ENCODE peak calls at places on chromosomes 13 and 19, in nine cellular contexts. Z, W, I, F, S, D, A, N and V are unnamed samples.

GRCh38 chr13:46339035-46339666 is 47.9 kb downstream of the RUBCNL start:
- DNase-seq in Z (peak; percentile 24), W (peak; percentile 36), I (no peak), F (no peak), S (peak; percentile 55), D (no peak), A (peak; percentile 42), N (peak; percentile 96), V (peak; percentile 78)

GRCh38 chr13:67094952-67095351 is 135.2 kb downstream of the PCDH9 start:
- DNase-seq in Z (no peak), W (no peak), I (no peak), F (no peak), S (no peak), D (no peak), A (no peak), N (peak; percentile 53), V (no peak)

GRCh38 chr19:49660338-49660961 is 5.2 kb downstream of the IRF3 start:
- DNase-seq in Z (no peak), W (no peak), I (no peak), F (no peak), S (no peak), D (no peak), A (no peak), N (no peak), V (peak; percentile 1)

GRCh38 chr19:41009700-41010235 is 18.7 kb downstream of the CYP2B6 start:
- DNase-seq in Z (no peak), W (no peak), I (no peak), F (no peak), S (no peak), D (no peak), A (no peak), N (no peak), V (no peak)

GRCh38 chr13:37026778-37027177 is 26.2 kb downstream of the EXOSC8 start:
- DNase-seq in Z (no peak), W (no peak), I (no peak), F (no peak), S (no peak), D (no peak), A (no peak), N (peak; percentile 41), V (no peak)

GRCh38 chr19:17020823-17021222 is 5.8 kb downstream of the CPAMD8 start:
- DNase-seq in Z (no peak), W (no peak), I (no peak), F (no peak), S (no peak), D (no peak), A (no peak), N (peak; percentile 53), V (no peak)

GRCh38 chr19:10183926-10184325 is 10.8 kb downstream of the DNMT1 start:
- DNase-seq in Z (no peak), W (no peak), I (no peak), F (no peak), S (no peak), D (no peak), A (no peak), N (no peak), V (no peak)

GRCh38 chr13:108960006-108960405 is 330.6 kb downstream of the MYO16 start:
- DNase-seq in Z (no peak), W (no peak), I (no peak), F (no peak), S (no peak), D (no peak), A (no peak), N (no peak), V (no peak)

GRCh38 chr19:3061214-3062161 is 807 bp downstream of the TLE5 start:
- DNase-seq in Z (peak; percentile 61), W (peak; percentile 60), I (no peak), F (peak; percentile 69), S (peak; percentile 78), D (no peak), A (peak; percentile 64), N (peak; percentile 25), V (peak; percentile 81)

GRCh38 chr13:32837973-32838940 is 178.0 kb upstream of the KL start:
- DNase-seq in Z (no peak), W (no peak), I (no peak), F (no peak), S (no peak), D (no peak), A (no peak), N (no peak), V (no peak)

GRCh38 chr13:37561031-37561430 is 37.5 kb downstream of the POSTN start:
- DNase-seq in Z (no peak), W (peak; percentile 17), I (no peak), F (no peak), S (no peak), D (no peak), A (no peak), N (peak; percentile 51), V (no peak)

GRCh38 chr13:32309812-32310706 is 5.1 kb downstream of the ZAR1L start:
- DNase-seq in Z (no peak), W (peak; percentile 57), I (peak; percentile 70), F (no peak), S (no peak), D (no peak), A (no peak), N (peak; percentile 82), V (no peak)

GRCh38 chr13:25046274-25046984 is 49.5 kb upstream of the PABPC3 start:
- DNase-seq in Z (no peak), W (no peak), I (peak; percentile 37), F (no peak), S (no peak), D (no peak), A (no peak), N (no peak), V (no peak)

GRCh38 chr13:90205911-90206310 is 1141.6 kb upstream of the MIR17HG start:
- DNase-seq in Z (no peak), W (no peak), I (no peak), F (no peak), S (no peak), D (no peak), A (no peak), N (no peak), V (no peak)

GRCh38 chr13:24854311-24854710 is 90.3 kb downstream of the RNF17 start:
- DNase-seq in Z (no peak), W (no peak), I (no peak), F (no peak), S (no peak), D (no peak), A (no peak), N (no peak), V (no peak)

GRCh38 chr19:40388486-40388885 is 1.5 kb downstream of the HIPK4 start:
- DNase-seq in Z (no peak), W (no peak), I (no peak), F (no peak), S (no peak), D (no peak), A (no peak), N (no peak), V (no peak)

GRCh38 chr13:47249296-47249695 is 352.4 kb upstream of the HTR2A start:
- DNase-seq in Z (no peak), W (no peak), I (no peak), F (no peak), S (no peak), D (no peak), A (no peak), N (no peak), V (no peak)

GRCh38 chr19:2507109-2507508 is 31.2 kb downstream of the GADD45B start:
- DNase-seq in Z (no peak), W (no peak), I (peak; percentile 78), F (no peak), S (no peak), D (no peak), A (peak; percentile 20), N (peak; percentile 86), V (no peak)

GRCh38 chr19:57903298-57904174 is 12.9 kb downstream of the ZNF417 start:
- DNase-seq in Z (no peak), W (peak; percentile 53), I (peak; percentile 43), F (no peak), S (no peak), D (no peak), A (no peak), N (peak; percentile 69), V (no peak)

GRCh38 chr13:80979035-80979641 is 638.2 kb upstream of the SPRY2 start:
- DNase-seq in Z (peak; percentile 19), W (peak; percentile 41), I (peak; percentile 78), F (no peak), S (no peak), D (no peak), A (peak; percentile 20), N (peak; percentile 89), V (no peak)

GRCh38 chr13:63625869-63626268 is 2210.2 kb upstream of the PCDH20 start:
- DNase-seq in Z (no peak), W (no peak), I (no peak), F (no peak), S (no peak), D (no peak), A (no peak), N (peak; percentile 32), V (no peak)

GRCh38 chr13:27408074-27408473 is 16.3 kb upstream of the GTF3A start:
- DNase-seq in Z (no peak), W (no peak), I (no peak), F (no peak), S (no peak), D (no peak), A (no peak), N (no peak), V (no peak)

GRCh38 chr13:80399340-80400163 is 58.6 kb upstream of the SPRY2 start:
- DNase-seq in Z (no peak), W (no peak), I (peak; percentile 37), F (no peak), S (no peak), D (no peak), A (peak; percentile 4), N (no peak), V (no peak)

GRCh38 chr13:98200211-98200878 is 23.3 kb upstream of the RNF113B start:
- DNase-seq in Z (no peak), W (no peak), I (no peak), F (no peak), S (no peak), D (no peak), A (no peak), N (no peak), V (no peak)